ENCODE peak calls at places on chromosomes 1 and 21, in eight cellular contexts. One of them, this sample, is unnamed.
A peak's percentile ranks its signal among the peaks of the same experiment; 100 is the strongest.

GRCh38 chr1:23719162-23719820 is 24.0 kb upstream of the ELOA start:
- DNase-seq in tibial artery: no peak
- DNase-seq in lower lobe of right lung: no peak
- DNase-seq in Peyer's patch: no peak
- DNase-seq in foreskin keratinocyte: no peak
- DNase-seq in GM23338: no peak
- DNase-seq in adrenal gland: peak; percentile 23
- DNase-seq in A549: no peak
- DNase-seq in this sample: no peak

GRCh38 chr1:188988589-188988988 is 1489.1 kb downstream of the BRINP3 start:
- DNase-seq in tibial artery: no peak
- DNase-seq in adrenal gland: no peak
- DNase-seq in foreskin keratinocyte: no peak
- DNase-seq in A549: peak; percentile 5
- DNase-seq in Peyer's patch: no peak
- DNase-seq in GM23338: no peak
- DNase-seq in lower lobe of right lung: no peak
- DNase-seq in this sample: no peak

GRCh38 chr1:62325076-62325475 is 5.8 kb upstream of the KANK4 start:
- DNase-seq in tibial artery: no peak
- DNase-seq in lower lobe of right lung: no peak
- DNase-seq in adrenal gland: no peak
- DNase-seq in Peyer's patch: no peak
- DNase-seq in GM23338: no peak
- DNase-seq in A549: no peak
- DNase-seq in foreskin keratinocyte: peak; percentile 91
- DNase-seq in this sample: no peak

GRCh38 chr1:246569248-246570238 is 3.3 kb downstream of the CNST start:
- DNase-seq in Peyer's patch: no peak
- DNase-seq in lower lobe of right lung: no peak
- DNase-seq in tibial artery: no peak
- DNase-seq in foreskin keratinocyte: peak; percentile 11
- DNase-seq in GM23338: no peak
- DNase-seq in adrenal gland: no peak
- DNase-seq in A549: no peak
- DNase-seq in this sample: peak; percentile 52

GRCh38 chr1:25676488-25676887 is 59.9 kb downstream of the MAN1C1 start:
- DNase-seq in adrenal gland: peak; percentile 39
- DNase-seq in foreskin keratinocyte: no peak
- DNase-seq in tibial artery: peak; percentile 38
- DNase-seq in lower lobe of right lung: no peak
- DNase-seq in GM23338: no peak
- DNase-seq in Peyer's patch: no peak
- DNase-seq in A549: no peak
- DNase-seq in this sample: peak; percentile 74

GRCh38 chr1:81165963-81166362 is 634.8 kb upstream of the ADGRL2 start:
- DNase-seq in adrenal gland: no peak
- DNase-seq in A549: no peak
- DNase-seq in lower lobe of right lung: no peak
- DNase-seq in GM23338: no peak
- DNase-seq in Peyer's patch: no peak
- DNase-seq in foreskin keratinocyte: peak; percentile 28
- DNase-seq in tibial artery: no peak
- DNase-seq in this sample: no peak

GRCh38 chr1:27669876-27670275 is 2.1 kb downstream of the IFI6 start:
- DNase-seq in GM23338: no peak
- DNase-seq in adrenal gland: no peak
- DNase-seq in foreskin keratinocyte: no peak
- DNase-seq in lower lobe of right lung: no peak
- DNase-seq in Peyer's patch: no peak
- DNase-seq in A549: no peak
- DNase-seq in tibial artery: peak; percentile 32
- DNase-seq in this sample: no peak

GRCh38 chr1:171061425-171062143 is 29.1 kb upstream of the FMO3 start:
- DNase-seq in GM23338: no peak
- DNase-seq in foreskin keratinocyte: no peak
- DNase-seq in adrenal gland: no peak
- DNase-seq in lower lobe of right lung: no peak
- DNase-seq in Peyer's patch: no peak
- DNase-seq in tibial artery: no peak
- DNase-seq in A549: no peak
- DNase-seq in this sample: no peak

GRCh38 chr21:39952265-39952664 is 85.0 kb downstream of the PCP4 start:
- DNase-seq in foreskin keratinocyte: no peak
- DNase-seq in GM23338: peak; percentile 11
- DNase-seq in adrenal gland: no peak
- DNase-seq in tibial artery: no peak
- DNase-seq in Peyer's patch: no peak
- DNase-seq in lower lobe of right lung: no peak
- DNase-seq in A549: no peak
- DNase-seq in this sample: no peak

GRCh38 chr1:87224209-87224608 is 104.5 kb upstream of the LMO4 start:
- DNase-seq in adrenal gland: no peak
- DNase-seq in foreskin keratinocyte: peak; percentile 98
- DNase-seq in GM23338: no peak
- DNase-seq in Peyer's patch: no peak
- DNase-seq in tibial artery: no peak
- DNase-seq in lower lobe of right lung: no peak
- DNase-seq in A549: peak; percentile 50
- DNase-seq in this sample: peak; percentile 39

GRCh38 chr1:212738330-212738729 is 38.7 kb upstream of the BATF3 start:
- DNase-seq in Peyer's patch: no peak
- DNase-seq in foreskin keratinocyte: no peak
- DNase-seq in adrenal gland: no peak
- DNase-seq in GM23338: no peak
- DNase-seq in tibial artery: no peak
- DNase-seq in lower lobe of right lung: no peak
- DNase-seq in A549: no peak
- DNase-seq in this sample: no peak

GRCh38 chr21:16196521-16197208 is 466.9 kb downstream of the USP25 start:
- DNase-seq in GM23338: no peak
- DNase-seq in tibial artery: no peak
- DNase-seq in A549: no peak
- DNase-seq in foreskin keratinocyte: peak; percentile 70
- DNase-seq in Peyer's patch: no peak
- DNase-seq in adrenal gland: no peak
- DNase-seq in lower lobe of right lung: no peak
- DNase-seq in this sample: no peak

GRCh38 chr1:207173396-207173795 is 69.4 kb downstream of the C4BPA start:
- DNase-seq in lower lobe of right lung: no peak
- DNase-seq in Peyer's patch: no peak
- DNase-seq in adrenal gland: no peak
- DNase-seq in GM23338: no peak
- DNase-seq in A549: no peak
- DNase-seq in foreskin keratinocyte: no peak
- DNase-seq in tibial artery: no peak
- DNase-seq in this sample: no peak

GRCh38 chr1:81498370-81499184 is 302.2 kb upstream of the ADGRL2 start:
- DNase-seq in tibial artery: no peak
- DNase-seq in GM23338: no peak
- DNase-seq in adrenal gland: no peak
- DNase-seq in lower lobe of right lung: no peak
- DNase-seq in foreskin keratinocyte: peak; percentile 6
- DNase-seq in Peyer's patch: no peak
- DNase-seq in A549: no peak
- DNase-seq in this sample: no peak

GRCh38 chr1:17108360-17108759 is 10.9 kb downstream of the PADI2 start:
- DNase-seq in A549: no peak
- DNase-seq in tibial artery: no peak
- DNase-seq in lower lobe of right lung: no peak
- DNase-seq in GM23338: no peak
- DNase-seq in Peyer's patch: peak; percentile 89
- DNase-seq in foreskin keratinocyte: no peak
- DNase-seq in adrenal gland: no peak
- DNase-seq in this sample: no peak

GRCh38 chr1:25096307-25097150 is 135.8 kb downstream of the SYF2 start:
- DNase-seq in A549: no peak
- DNase-seq in tibial artery: no peak
- DNase-seq in GM23338: no peak
- DNase-seq in Peyer's patch: no peak
- DNase-seq in foreskin keratinocyte: no peak
- DNase-seq in lower lobe of right lung: no peak
- DNase-seq in adrenal gland: no peak
- DNase-seq in this sample: no peak

DNA sequence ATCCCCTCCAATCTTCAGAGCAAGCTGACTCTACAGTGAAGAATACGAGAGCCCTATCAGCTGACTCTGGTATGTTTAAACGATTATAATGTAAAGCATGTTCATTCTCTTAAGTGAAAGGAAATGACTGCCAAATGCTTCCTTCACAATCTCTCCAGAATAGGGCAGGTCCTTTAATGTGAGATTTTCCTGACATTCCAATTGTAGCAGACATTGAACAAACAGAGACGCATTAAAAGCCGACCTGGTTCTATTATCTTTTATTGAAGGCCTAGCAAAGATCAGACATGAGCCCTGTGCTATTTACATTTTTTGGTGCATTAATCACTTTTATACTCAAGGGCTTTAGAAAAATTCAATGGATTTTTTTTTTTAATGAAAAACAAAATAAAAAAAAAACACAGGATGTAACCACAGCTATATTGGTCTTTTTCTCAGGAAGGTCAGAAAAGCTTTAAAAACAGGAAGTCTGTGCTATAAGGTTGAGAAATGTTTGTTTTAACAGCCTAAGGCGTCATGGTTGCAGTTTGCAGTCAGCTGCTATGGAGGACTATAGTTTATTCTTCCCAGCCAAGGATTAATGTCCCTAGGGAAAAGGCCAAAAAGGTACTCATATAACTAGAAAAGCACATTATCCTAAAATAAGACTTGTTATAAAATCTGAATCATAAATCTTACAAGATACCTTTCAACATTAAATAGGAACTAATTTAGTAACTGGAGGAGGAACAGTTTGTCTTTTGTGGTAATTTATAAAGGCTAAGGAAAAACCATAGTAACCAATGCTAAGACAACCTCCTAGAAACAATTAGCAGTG is 104.8 kb downstream of the RERE start:
- DNase-seq in GM23338: peak; percentile 82
- DNase-seq in lower lobe of right lung: no peak
- DNase-seq in Peyer's patch: no peak
- DNase-seq in tibial artery: no peak
- DNase-seq in foreskin keratinocyte: peak; percentile 67
- DNase-seq in A549: peak; percentile 93
- DNase-seq in adrenal gland: no peak
- DNase-seq in this sample: peak; percentile 91
- TF ChIP-seq CTCF in GM23338: no peak
- TF ChIP-seq CTCF in lower lobe of right lung: no peak
- TF ChIP-seq CTCF in Peyer's patch: no peak
- TF ChIP-seq CTCF in tibial artery: no peak
- TF ChIP-seq CTCF in foreskin keratinocyte: no peak
- TF ChIP-seq CTCF in A549: no peak
- TF ChIP-seq CTCF in adrenal gland: no peak
- TF ChIP-seq CTCF in this sample: no peak

DNA sequence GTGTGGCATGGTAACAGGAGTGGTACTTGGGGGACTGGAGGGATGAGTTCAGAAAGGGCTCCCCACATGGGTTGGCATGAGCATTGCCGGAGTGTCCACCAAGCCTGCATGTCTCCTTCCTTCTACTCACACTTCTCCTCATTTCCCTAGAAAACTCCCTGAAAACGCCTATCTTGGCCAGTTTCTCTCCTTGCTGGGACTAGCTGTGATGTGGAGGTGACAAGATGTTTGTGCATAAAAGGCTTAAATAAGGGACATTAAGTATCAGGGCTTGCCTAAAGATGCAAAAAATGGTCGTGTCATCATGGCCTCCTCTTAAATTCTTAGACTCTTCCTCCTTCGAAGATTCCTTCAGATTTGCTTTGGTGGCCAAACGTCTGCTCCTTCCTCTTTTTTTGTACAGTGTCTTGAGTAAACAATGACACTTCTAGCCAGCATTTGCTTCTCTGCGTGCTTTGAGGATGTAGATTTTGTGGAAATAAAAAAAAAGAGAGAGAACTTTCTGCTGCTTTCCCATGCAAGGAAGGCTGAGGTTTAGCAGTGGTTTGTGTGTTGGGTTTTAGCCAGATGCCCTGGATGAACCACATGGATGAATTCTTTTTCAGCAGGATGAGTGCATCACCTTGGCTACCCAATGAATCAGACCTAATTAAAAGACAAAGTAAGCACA is 239.1 kb upstream of the IRF2BP2 start:
- DNase-seq in Peyer's patch: no peak
- DNase-seq in adrenal gland: peak; percentile 27
- DNase-seq in tibial artery: no peak
- DNase-seq in lower lobe of right lung: no peak
- DNase-seq in A549: peak; percentile 65
- DNase-seq in GM23338: no peak
- DNase-seq in foreskin keratinocyte: peak; percentile 57
- DNase-seq in this sample: no peak
- H3K27ac ChIP-seq in Peyer's patch: no peak overlapping the region
- H3K27ac ChIP-seq in adrenal gland: no peak overlapping the region
- H3K27ac ChIP-seq in tibial artery: no peak overlapping the region
- H3K27ac ChIP-seq in lower lobe of right lung: peak overlapping the region; percentile 42
- H3K27ac ChIP-seq in A549: peak overlapping the region; percentile 62
- H3K27ac ChIP-seq in GM23338: no peak overlapping the region
- H3K27ac ChIP-seq in foreskin keratinocyte: no peak overlapping the region
- H3K27ac ChIP-seq in this sample: no peak overlapping the region

GRCh38 chr1:19882111-19883071 is at the start of gene OTUD3:
- DNase-seq in GM23338: peak; percentile 99
- DNase-seq in Peyer's patch: peak; percentile 97
- DNase-seq in adrenal gland: peak; percentile 97
- DNase-seq in foreskin keratinocyte: peak; percentile 90
- DNase-seq in lower lobe of right lung: peak; percentile 95
- DNase-seq in A549: peak; percentile 94
- DNase-seq in tibial artery: peak; percentile 97
- DNase-seq in this sample: peak; percentile 99
- TF ChIP-seq CTCF in GM23338: peak; percentile 87
- TF ChIP-seq CTCF in Peyer's patch: peak; percentile 97
- TF ChIP-seq CTCF in adrenal gland: peak; percentile 87
- TF ChIP-seq CTCF in foreskin keratinocyte: peak; percentile 98
- TF ChIP-seq CTCF in lower lobe of right lung: peak; percentile 91
- TF ChIP-seq CTCF in A549: peak; percentile 59
- TF ChIP-seq CTCF in tibial artery: peak; percentile 84
- TF ChIP-seq CTCF in this sample: peak; percentile 96

GRCh38 chr21:29228306-29228705 is 70.4 kb upstream of the BACH1 start:
- DNase-seq in adrenal gland: no peak
- DNase-seq in lower lobe of right lung: no peak
- DNase-seq in GM23338: no peak
- DNase-seq in A549: no peak
- DNase-seq in Peyer's patch: no peak
- DNase-seq in tibial artery: no peak
- DNase-seq in foreskin keratinocyte: no peak
- DNase-seq in this sample: no peak

GRCh38 chr21:29232601-29233541 is 65.9 kb upstream of the BACH1 start:
- DNase-seq in adrenal gland: no peak
- DNase-seq in tibial artery: no peak
- DNase-seq in foreskin keratinocyte: peak; percentile 83
- DNase-seq in Peyer's patch: no peak
- DNase-seq in lower lobe of right lung: no peak
- DNase-seq in GM23338: no peak
- DNase-seq in A549: no peak
- DNase-seq in this sample: peak; percentile 61

GRCh38 chr21:29231781-29232548 is 66.8 kb upstream of the BACH1 start:
- DNase-seq in tibial artery: no peak
- DNase-seq in Peyer's patch: no peak
- DNase-seq in A549: no peak
- DNase-seq in foreskin keratinocyte: peak; percentile 50
- DNase-seq in GM23338: no peak
- DNase-seq in lower lobe of right lung: no peak
- DNase-seq in adrenal gland: no peak
- DNase-seq in this sample: no peak

GRCh38 chr21:29233611-29234540 is 64.8 kb upstream of the BACH1 start:
- DNase-seq in lower lobe of right lung: no peak
- DNase-seq in Peyer's patch: no peak
- DNase-seq in A549: no peak
- DNase-seq in GM23338: no peak
- DNase-seq in adrenal gland: no peak
- DNase-seq in tibial artery: no peak
- DNase-seq in foreskin keratinocyte: peak; percentile 70
- DNase-seq in this sample: no peak

GRCh38 chr21:29230541-29231275 is 68.0 kb upstream of the BACH1 start:
- DNase-seq in A549: no peak
- DNase-seq in foreskin keratinocyte: peak; percentile 59
- DNase-seq in lower lobe of right lung: no peak
- DNase-seq in tibial artery: no peak
- DNase-seq in adrenal gland: no peak
- DNase-seq in Peyer's patch: no peak
- DNase-seq in GM23338: no peak
- DNase-seq in this sample: no peak
- H3K27ac ChIP-seq in A549: no peak overlapping the region
- H3K27ac ChIP-seq in foreskin keratinocyte: peak overlapping the region; percentile 77
- H3K27ac ChIP-seq in lower lobe of right lung: no peak overlapping the region
- H3K27ac ChIP-seq in tibial artery: no peak overlapping the region
- H3K27ac ChIP-seq in adrenal gland: no peak overlapping the region
- H3K27ac ChIP-seq in Peyer's patch: no peak overlapping the region
- H3K27ac ChIP-seq in GM23338: no peak overlapping the region
- H3K27ac ChIP-seq in this sample: peak overlapping the region; percentile 21

This sample was measured in A673.